ENCODE peak calls at places on chromosomes 6 and 20, in eight cellular contexts. Q is AG09309; V is GM20000; L is astrocyte of the spinal cord; Y is nephron progenitor cell; G is CD4-positive, alpha-beta T cell; W is neural crest cell; O is B cell. C is an unnamed sample.

GRCh38 chr6:124877468-124877867 is 84.8 kb upstream of the RNF217 start:
- DNase-seq in Q (no peak), V (no peak), L (no peak), Y (no peak), G (no peak), W (no peak), O (no peak), C (no peak)

GRCh38 chr6:80332013-80332412 is 225.5 kb downstream of the BCKDHB start:
- DNase-seq in Q (no peak), V (no peak), L (no peak), Y (no peak), G (no peak), W (no peak), O (no peak), C (no peak)

GRCh38 chr6:149316740-149317655 is 514 bp upstream of the TAB2 start:
- DNase-seq in Q (peak; percentile 69), V (peak; percentile 94), L (peak; percentile 96), Y (peak; percentile 89), G (peak; percentile 89), W (peak; percentile 77), O (peak; percentile 98), C (peak; percentile 91)

GRCh38 chr6:152854086-152854795 is 103.6 kb downstream of the VIP start:
- DNase-seq in Q (no peak), V (no peak), L (no peak), Y (no peak), G (no peak), W (no peak), O (no peak), C (no peak)

GRCh38 chr20:17541996-17542395 is 10.8 kb upstream of the BFSP1 start:
- DNase-seq in Q (no peak), V (no peak), L (peak; percentile 77), Y (no peak), G (no peak), W (no peak), O (no peak), C (peak; percentile 27)

GRCh38 chr6:40998661-40999060 is 40.4 kb downstream of the UNC5CL start:
- DNase-seq in Q (no peak), V (no peak), L (no peak), Y (no peak), G (no peak), W (no peak), O (no peak), C (no peak)

GRCh38 chr6:75266716-75267291 is 17.8 kb downstream of the TMEM30A start:
- DNase-seq in Q (peak; percentile 33), V (peak; percentile 26), L (peak; percentile 65), Y (no peak), G (no peak), W (no peak), O (peak; percentile 37), C (peak; percentile 59)

GRCh38 chr6:20119446-20119845 is 92.8 kb downstream of the MBOAT1 start:
- DNase-seq in Q (no peak), V (no peak), L (no peak), Y (peak; percentile 12), G (no peak), W (no peak), O (no peak), C (no peak)

GRCh38 chr6:110748458-110748857 is 66.8 kb downstream of the CDK19 start:
- DNase-seq in Q (no peak), V (no peak), L (no peak), Y (no peak), G (no peak), W (no peak), O (no peak), C (no peak)

GRCh38 chr6:132198040-132198439 is 203.2 kb downstream of the MOXD1 start:
- DNase-seq in Q (no peak), V (no peak), L (no peak), Y (no peak), G (no peak), W (no peak), O (no peak), C (peak; percentile 9)

GRCh38 chr6:68160348-68160747 is 474.7 kb upstream of the ADGRB3 start:
- DNase-seq in Q (no peak), V (no peak), L (no peak), Y (no peak), G (no peak), W (no peak), O (no peak), C (no peak)

GRCh38 chr6:68159433-68159832 is 475.6 kb upstream of the ADGRB3 start:
- DNase-seq in Q (no peak), V (no peak), L (no peak), Y (no peak), G (no peak), W (no peak), O (no peak), C (no peak)

DNA sequence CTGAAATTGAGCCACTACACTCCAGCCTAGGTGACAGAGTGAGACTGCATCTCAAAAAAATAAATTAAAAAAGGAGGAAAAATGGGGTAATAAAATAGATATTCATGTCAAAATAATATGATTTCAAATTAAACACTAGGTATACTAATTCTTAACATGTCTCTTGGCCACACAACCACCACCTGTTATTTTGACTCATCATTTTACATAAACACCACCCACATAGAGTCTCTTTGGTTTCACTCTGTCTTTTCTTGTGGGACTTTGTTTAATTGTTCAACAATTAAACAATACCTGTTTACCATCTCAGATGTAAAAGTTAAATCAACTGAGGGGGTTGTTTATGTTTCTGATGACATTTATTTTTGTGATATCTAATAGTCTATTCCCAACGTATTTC is 476.8 kb upstream of the ADGRB3 start:
- DNase-seq in Q (no peak), V (peak; percentile 7), L (no peak), Y (no peak), G (no peak), W (no peak), O (no peak), C (no peak)
- TF ChIP-seq CTCF in Q (no peak), V (no peak), L (no peak), Y (no peak), G (no peak), W (no peak), O (no peak), C (no peak)

GRCh38 chr6:137724495-137725211 is 142.4 kb upstream of the TNFAIP3 start:
- DNase-seq in Q (no peak), V (no peak), L (no peak), Y (no peak), G (no peak), W (no peak), O (no peak), C (no peak)

GRCh38 chr6:137728386-137729349 is 138.4 kb upstream of the TNFAIP3 start:
- DNase-seq in Q (peak; percentile 95), V (no peak), L (peak; percentile 62), Y (no peak), G (no peak), W (no peak), O (no peak), C (peak; percentile 69)

GRCh38 chr6:137729866-137730629 is 137.0 kb upstream of the TNFAIP3 start:
- DNase-seq in Q (no peak), V (no peak), L (no peak), Y (no peak), G (no peak), W (no peak), O (no peak), C (peak; percentile 28)

GRCh38 chr6:137725949-137726348 is 141.1 kb upstream of the TNFAIP3 start:
- DNase-seq in Q (no peak), V (no peak), L (no peak), Y (no peak), G (no peak), W (no peak), O (no peak), C (no peak)

GRCh38 chr6:137727206-137727605 is 139.9 kb upstream of the TNFAIP3 start:
- DNase-seq in Q (no peak), V (no peak), L (no peak), Y (no peak), G (no peak), W (no peak), O (no peak), C (no peak)
- TF ChIP-seq CTCF in Q (no peak), V (no peak), L (no peak), Y (no peak), G (no peak), W (no peak), O (no peak), C (no peak)

DNA sequence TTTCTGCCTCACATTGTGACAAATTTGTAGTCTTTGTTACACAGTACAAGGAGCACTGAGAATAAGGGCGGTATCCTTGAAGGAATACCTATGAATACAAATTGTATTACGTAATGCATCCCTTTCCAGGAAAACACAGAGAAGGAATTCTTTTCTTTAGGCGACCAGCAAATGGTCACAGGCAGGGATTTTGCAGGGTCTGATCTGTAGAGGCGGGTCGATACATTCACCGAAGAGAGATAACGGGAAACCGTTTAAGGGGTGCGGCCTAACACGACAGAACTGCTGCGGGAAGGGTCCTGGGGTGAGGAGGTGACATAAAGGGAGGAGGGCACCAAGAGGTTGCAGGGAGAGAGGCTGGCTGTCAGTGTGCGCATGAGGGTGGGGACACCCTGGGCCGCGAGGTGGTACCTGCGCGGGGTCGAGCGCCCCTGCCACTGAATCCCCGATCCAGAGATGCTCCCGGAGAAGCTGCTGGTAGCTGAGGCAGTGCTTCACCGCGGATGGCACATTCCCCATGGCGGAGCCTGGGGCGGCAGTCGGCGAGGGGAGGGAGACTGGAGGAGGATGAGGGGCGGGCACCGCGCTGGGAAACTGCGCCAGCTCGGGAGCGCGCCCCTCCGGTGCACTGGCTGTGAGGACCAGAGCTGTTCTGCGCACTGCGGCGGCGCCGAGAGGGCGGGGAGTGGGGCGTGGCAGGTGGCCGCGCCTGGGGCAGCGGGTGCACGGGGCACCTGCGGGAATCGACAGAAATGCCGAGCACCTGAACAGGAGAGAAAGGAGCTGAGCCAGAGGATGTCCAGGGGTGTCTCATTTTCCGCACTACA is at the start of gene HMGCLL1:
- DNase-seq in Q (no peak), V (peak; percentile 11), L (no peak), Y (peak; percentile 79), G (no peak), W (peak; percentile 40), O (no peak), C (no peak)
- TF ChIP-seq CTCF in Q (no peak), V (no peak), L (no peak), Y (no peak), G (no peak), W (no peak), O (no peak), C (no peak)

GRCh38 chr6:130309028-130309427 is 56.8 kb upstream of the TMEM200A start:
- DNase-seq in Q (no peak), V (no peak), L (no peak), Y (no peak), G (no peak), W (no peak), O (no peak), C (no peak)

GRCh38 chr6:130314271-130314670 is 51.5 kb upstream of the TMEM200A start:
- DNase-seq in Q (no peak), V (no peak), L (no peak), Y (no peak), G (no peak), W (no peak), O (no peak), C (no peak)

GRCh38 chr6:130307752-130308361 is 58.0 kb upstream of the TMEM200A start:
- DNase-seq in Q (peak; percentile 46), V (no peak), L (peak; percentile 70), Y (no peak), G (no peak), W (no peak), O (no peak), C (peak; percentile 75)

DNA sequence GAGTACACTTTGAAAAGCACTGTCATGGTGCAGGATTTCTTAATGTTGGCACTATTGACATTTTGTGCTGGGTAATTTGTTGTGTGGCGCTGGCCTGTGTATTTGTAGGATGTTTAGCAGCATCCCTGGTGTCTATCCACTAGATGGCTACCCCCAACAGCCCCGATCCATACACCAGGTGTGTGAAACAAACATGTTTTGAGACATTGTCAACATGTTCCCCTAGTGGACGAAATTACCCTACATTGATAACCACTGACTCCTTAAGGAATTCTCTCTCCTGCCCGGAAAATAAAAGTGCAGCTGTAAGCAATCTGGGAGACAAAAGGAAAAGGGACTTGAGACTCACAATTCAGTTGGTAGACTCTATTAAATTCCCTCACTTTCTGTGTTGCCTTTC is 52.6 kb upstream of the TMEM200A start:
- DNase-seq in Q (no peak), V (no peak), L (no peak), Y (no peak), G (no peak), W (no peak), O (no peak), C (no peak)
- TF ChIP-seq CTCF in Q (peak; percentile 7), V (no peak), L (no peak), Y (no peak), G (no peak), W (peak; percentile 18), O (no peak), C (peak; percentile 42)